ENCODE peak calls at places on chromosomes 13 and 19, in five cellular contexts. One of them, this sample, is unnamed.

GRCh38 chr19:56109216-56109615 is 11.9 kb downstream of the ZNF787 start:
- DNase-seq in fibroblast of lung: no peak
- DNase-seq in small intestine: no peak
- DNase-seq in endodermal cell: no peak
- DNase-seq in prostate gland: no peak
- DNase-seq in this sample: no peak

GRCh38 chr13:101624210-101624922 is 171.9 kb downstream of the ITGBL1 start:
- DNase-seq in fibroblast of lung: no peak
- DNase-seq in small intestine: no peak
- DNase-seq in endodermal cell: peak; percentile 56
- DNase-seq in prostate gland: no peak
- DNase-seq in this sample: no peak

GRCh38 chr13:110403315-110403714 is 96.2 kb downstream of the COL4A2 start:
- DNase-seq in fibroblast of lung: peak; percentile 94
- DNase-seq in small intestine: no peak
- DNase-seq in endodermal cell: no peak
- DNase-seq in prostate gland: no peak
- DNase-seq in this sample: no peak

GRCh38 chr19:2524840-2525723 is 49.2 kb downstream of the GADD45B start:
- DNase-seq in fibroblast of lung: peak; percentile 75
- DNase-seq in small intestine: no peak
- DNase-seq in endodermal cell: peak; percentile 57
- DNase-seq in prostate gland: no peak
- DNase-seq in this sample: peak; percentile 84

GRCh38 chr13:94362411-94362909 is 117.0 kb downstream of the DCT start:
- DNase-seq in fibroblast of lung: peak; percentile 87
- DNase-seq in small intestine: peak; percentile 72
- DNase-seq in endodermal cell: peak; percentile 88
- DNase-seq in prostate gland: peak; percentile 62
- DNase-seq in this sample: peak; percentile 92

GRCh38 chr19:23075031-23075733 is 41.6 kb upstream of the ZNF730 start:
- DNase-seq in fibroblast of lung: peak; percentile 80
- DNase-seq in small intestine: peak; percentile 1
- DNase-seq in endodermal cell: peak; percentile 98
- DNase-seq in prostate gland: peak; percentile 53
- DNase-seq in this sample: peak; percentile 87

GRCh38 chr13:79458436-79458835 is 22.5 kb upstream of the NDFIP2 start:
- DNase-seq in fibroblast of lung: peak; percentile 11
- DNase-seq in small intestine: no peak
- DNase-seq in endodermal cell: no peak
- DNase-seq in prostate gland: no peak
- DNase-seq in this sample: no peak

GRCh38 chr13:81714513-81714912 is 1373.6 kb upstream of the SPRY2 start:
- DNase-seq in fibroblast of lung: no peak
- DNase-seq in small intestine: no peak
- DNase-seq in endodermal cell: no peak
- DNase-seq in prostate gland: no peak
- DNase-seq in this sample: no peak

GRCh38 chr19:55276720-55277430 is 3.0 kb downstream of the HSPBP1 start:
- DNase-seq in fibroblast of lung: no peak
- DNase-seq in small intestine: peak; percentile 68
- DNase-seq in endodermal cell: no peak
- DNase-seq in prostate gland: no peak
- DNase-seq in this sample: no peak

GRCh38 chr19:42122691-42123607 is 9.3 kb downstream of the POU2F2 start:
- DNase-seq in fibroblast of lung: no peak
- DNase-seq in small intestine: no peak
- DNase-seq in endodermal cell: no peak
- DNase-seq in prostate gland: no peak
- DNase-seq in this sample: no peak

GRCh38 chr19:5312058-5312457 is 28.6 kb downstream of the PTPRS start:
- DNase-seq in fibroblast of lung: no peak
- DNase-seq in small intestine: no peak
- DNase-seq in endodermal cell: no peak
- DNase-seq in prostate gland: no peak
- DNase-seq in this sample: no peak

GRCh38 chr19:34990578-34991192 is 9.4 kb upstream of the GRAMD1A start:
- DNase-seq in fibroblast of lung: no peak
- DNase-seq in small intestine: no peak
- DNase-seq in endodermal cell: no peak
- DNase-seq in prostate gland: no peak
- DNase-seq in this sample: no peak

GRCh38 chr13:60707878-60708277 is 310.9 kb downstream of the TDRD3 start:
- DNase-seq in fibroblast of lung: no peak
- DNase-seq in small intestine: no peak
- DNase-seq in endodermal cell: no peak
- DNase-seq in prostate gland: no peak
- DNase-seq in this sample: no peak

GRCh38 chr19:13576726-13577125 is 70.4 kb upstream of the CACNA1A start:
- DNase-seq in fibroblast of lung: no peak
- DNase-seq in small intestine: no peak
- DNase-seq in endodermal cell: no peak
- DNase-seq in prostate gland: no peak
- DNase-seq in this sample: no peak

GRCh38 chr13:111626371-111627305 is 306.2 kb downstream of the TEX29 start:
- DNase-seq in fibroblast of lung: no peak
- DNase-seq in small intestine: no peak
- DNase-seq in endodermal cell: no peak
- DNase-seq in prostate gland: no peak
- DNase-seq in this sample: no peak

GRCh38 chr13:102347490-102347889 is 54.4 kb downstream of the FGF14 start:
- DNase-seq in fibroblast of lung: no peak
- DNase-seq in small intestine: no peak
- DNase-seq in endodermal cell: no peak
- DNase-seq in prostate gland: no peak
- DNase-seq in this sample: no peak

GRCh38 chr19:873084-874019 is 13.9 kb downstream of the CFD start:
- DNase-seq in fibroblast of lung: peak; percentile 55
- DNase-seq in small intestine: peak; percentile 64
- DNase-seq in endodermal cell: peak; percentile 82
- DNase-seq in prostate gland: no peak
- DNase-seq in this sample: no peak

GRCh38 chr19:39372047-39372802 is 18.7 kb downstream of the PAF1 start:
- DNase-seq in fibroblast of lung: peak; percentile 97
- DNase-seq in small intestine: no peak
- DNase-seq in endodermal cell: no peak
- DNase-seq in prostate gland: peak; percentile 70
- DNase-seq in this sample: peak; percentile 39

GRCh38 chr13:32234914-32235313 is 80.2 kb downstream of the ZAR1L start:
- DNase-seq in fibroblast of lung: no peak
- DNase-seq in small intestine: no peak
- DNase-seq in endodermal cell: no peak
- DNase-seq in prostate gland: no peak
- DNase-seq in this sample: no peak

GRCh38 chr19:1624458-1624857 is 19.2 kb upstream of the UQCR11 start:
- DNase-seq in fibroblast of lung: peak; percentile 43
- DNase-seq in small intestine: peak; percentile 18
- DNase-seq in endodermal cell: peak; percentile 94
- DNase-seq in prostate gland: no peak
- DNase-seq in this sample: peak; percentile 64

GRCh38 chr13:75021151-75021550 is 460.8 kb downstream of the TBC1D4 start:
- DNase-seq in fibroblast of lung: no peak
- DNase-seq in small intestine: no peak
- DNase-seq in endodermal cell: no peak
- DNase-seq in prostate gland: no peak
- DNase-seq in this sample: no peak

GRCh38 chr13:23618341-23618740 is 48.1 kb downstream of the TNFRSF19 start:
- DNase-seq in fibroblast of lung: peak; percentile 99
- DNase-seq in small intestine: no peak
- DNase-seq in endodermal cell: no peak
- DNase-seq in prostate gland: no peak
- DNase-seq in this sample: peak; percentile 49